ENCODE peak calls at places on chromosome 16, in six cellular contexts. One of them, this sample, is unnamed.

GRCh38 chr16:29807426-29808218 is 1.3 kb downstream of the MAZ start:
- DNase-seq in stimulated activated CD8-positive, alpha-beta memory T cell treated with anti-CD3 and anti-CD28 coated beads, Interleukin-2, amount 100 ng/mL, for 1 hour: peak
- DNase-seq in T-cell: peak
- DNase-seq in stimulated activated CD4-positive, alpha-beta T cell treated with anti-CD3 and anti-CD28 coated beads, Interleukin-4, amount 100 ng/mL, for 4 hours: peak
- DNase-seq in T-helper 2 cell: peak
- DNase-seq in activated CD4-positive, alpha-beta T cell treated with anti-CD3 and anti-CD28 coated beads, Interleukin-2, amount 10 ng/mL, durations not matched to agents 7 days and 5 days: peak
- DNase-seq in this sample: peak

GRCh38 chr16:3458852-3459361 is 15.4 kb downstream of the NAA60 start:
- DNase-seq in stimulated activated CD4-positive, alpha-beta T cell treated with anti-CD3 and anti-CD28 coated beads, Interleukin-4, amount 100 ng/mL, for 4 hours: no peak
- DNase-seq in T-helper 2 cell: no peak
- DNase-seq in T-cell: no peak
- DNase-seq in stimulated activated CD8-positive, alpha-beta memory T cell treated with anti-CD3 and anti-CD28 coated beads, Interleukin-2, amount 100 ng/mL, for 1 hour: no peak
- DNase-seq in activated CD4-positive, alpha-beta T cell treated with anti-CD3 and anti-CD28 coated beads, Interleukin-2, amount 10 ng/mL, durations not matched to agents 7 days and 5 days: no peak
- DNase-seq in this sample: no peak

GRCh38 chr16:23826528-23827244 is 9.1 kb upstream of the PRKCB start:
- DNase-seq in stimulated activated CD8-positive, alpha-beta memory T cell treated with anti-CD3 and anti-CD28 coated beads, Interleukin-2, amount 100 ng/mL, for 1 hour: no peak
- DNase-seq in activated CD4-positive, alpha-beta T cell treated with anti-CD3 and anti-CD28 coated beads, Interleukin-2, amount 10 ng/mL, durations not matched to agents 7 days and 5 days: peak
- DNase-seq in stimulated activated CD4-positive, alpha-beta T cell treated with anti-CD3 and anti-CD28 coated beads, Interleukin-4, amount 100 ng/mL, for 4 hours: no peak
- DNase-seq in T-cell: peak
- DNase-seq in T-helper 2 cell: no peak
- DNase-seq in this sample: no peak

GRCh38 chr16:24670623-24671454 is 58.6 kb upstream of the TNRC6A start:
- DNase-seq in stimulated activated CD4-positive, alpha-beta T cell treated with anti-CD3 and anti-CD28 coated beads, Interleukin-4, amount 100 ng/mL, for 4 hours: no peak
- DNase-seq in stimulated activated CD8-positive, alpha-beta memory T cell treated with anti-CD3 and anti-CD28 coated beads, Interleukin-2, amount 100 ng/mL, for 1 hour: no peak
- DNase-seq in T-helper 2 cell: no peak
- DNase-seq in T-cell: no peak
- DNase-seq in activated CD4-positive, alpha-beta T cell treated with anti-CD3 and anti-CD28 coated beads, Interleukin-2, amount 10 ng/mL, durations not matched to agents 7 days and 5 days: no peak
- DNase-seq in this sample: no peak

GRCh38 chr16:54194008-54194731 is 92.4 kb downstream of the IRX3 start:
- DNase-seq in activated CD4-positive, alpha-beta T cell treated with anti-CD3 and anti-CD28 coated beads, Interleukin-2, amount 10 ng/mL, durations not matched to agents 7 days and 5 days: no peak
- DNase-seq in stimulated activated CD8-positive, alpha-beta memory T cell treated with anti-CD3 and anti-CD28 coated beads, Interleukin-2, amount 100 ng/mL, for 1 hour: no peak
- DNase-seq in T-helper 2 cell: no peak
- DNase-seq in T-cell: no peak
- DNase-seq in stimulated activated CD4-positive, alpha-beta T cell treated with anti-CD3 and anti-CD28 coated beads, Interleukin-4, amount 100 ng/mL, for 4 hours: no peak
- DNase-seq in this sample: no peak

GRCh38 chr16:53809088-53809951 is 105.4 kb downstream of the FTO start:
- DNase-seq in stimulated activated CD8-positive, alpha-beta memory T cell treated with anti-CD3 and anti-CD28 coated beads, Interleukin-2, amount 100 ng/mL, for 1 hour: no peak
- DNase-seq in stimulated activated CD4-positive, alpha-beta T cell treated with anti-CD3 and anti-CD28 coated beads, Interleukin-4, amount 100 ng/mL, for 4 hours: no peak
- DNase-seq in T-helper 2 cell: no peak
- DNase-seq in T-cell: no peak
- DNase-seq in activated CD4-positive, alpha-beta T cell treated with anti-CD3 and anti-CD28 coated beads, Interleukin-2, amount 10 ng/mL, durations not matched to agents 7 days and 5 days: no peak
- DNase-seq in this sample: no peak

GRCh38 chr16:81716478-81717210 is 62.4 kb upstream of the PLCG2 start:
- DNase-seq in T-cell: no peak
- DNase-seq in stimulated activated CD8-positive, alpha-beta memory T cell treated with anti-CD3 and anti-CD28 coated beads, Interleukin-2, amount 100 ng/mL, for 1 hour: no peak
- DNase-seq in stimulated activated CD4-positive, alpha-beta T cell treated with anti-CD3 and anti-CD28 coated beads, Interleukin-4, amount 100 ng/mL, for 4 hours: no peak
- DNase-seq in T-helper 2 cell: no peak
- DNase-seq in activated CD4-positive, alpha-beta T cell treated with anti-CD3 and anti-CD28 coated beads, Interleukin-2, amount 10 ng/mL, durations not matched to agents 7 days and 5 days: no peak
- DNase-seq in this sample: peak

GRCh38 chr16:695355-696089 is 5.3 kb upstream of the WDR24 start:
- DNase-seq in T-cell: peak
- DNase-seq in T-helper 2 cell: peak
- DNase-seq in stimulated activated CD8-positive, alpha-beta memory T cell treated with anti-CD3 and anti-CD28 coated beads, Interleukin-2, amount 100 ng/mL, for 1 hour: peak
- DNase-seq in stimulated activated CD4-positive, alpha-beta T cell treated with anti-CD3 and anti-CD28 coated beads, Interleukin-4, amount 100 ng/mL, for 4 hours: peak
- DNase-seq in activated CD4-positive, alpha-beta T cell treated with anti-CD3 and anti-CD28 coated beads, Interleukin-2, amount 10 ng/mL, durations not matched to agents 7 days and 5 days: peak
- DNase-seq in this sample: no peak

GRCh38 chr16:15879255-15879804 is 9.1 kb downstream of the CEP20 start:
- DNase-seq in T-cell: no peak
- DNase-seq in stimulated activated CD8-positive, alpha-beta memory T cell treated with anti-CD3 and anti-CD28 coated beads, Interleukin-2, amount 100 ng/mL, for 1 hour: no peak
- DNase-seq in activated CD4-positive, alpha-beta T cell treated with anti-CD3 and anti-CD28 coated beads, Interleukin-2, amount 10 ng/mL, durations not matched to agents 7 days and 5 days: no peak
- DNase-seq in stimulated activated CD4-positive, alpha-beta T cell treated with anti-CD3 and anti-CD28 coated beads, Interleukin-4, amount 100 ng/mL, for 4 hours: no peak
- DNase-seq in T-helper 2 cell: no peak
- DNase-seq in this sample: no peak

GRCh38 chr16:28320023-28320561 is 27.8 kb downstream of the SBK1 start:
- DNase-seq in stimulated activated CD8-positive, alpha-beta memory T cell treated with anti-CD3 and anti-CD28 coated beads, Interleukin-2, amount 100 ng/mL, for 1 hour: no peak
- DNase-seq in activated CD4-positive, alpha-beta T cell treated with anti-CD3 and anti-CD28 coated beads, Interleukin-2, amount 10 ng/mL, durations not matched to agents 7 days and 5 days: no peak
- DNase-seq in T-cell: no peak
- DNase-seq in T-helper 2 cell: no peak
- DNase-seq in stimulated activated CD4-positive, alpha-beta T cell treated with anti-CD3 and anti-CD28 coated beads, Interleukin-4, amount 100 ng/mL, for 4 hours: no peak
- DNase-seq in this sample: no peak

GRCh38 chr16:53840472-53840871 is 136.5 kb downstream of the FTO start:
- DNase-seq in T-cell: no peak
- DNase-seq in stimulated activated CD8-positive, alpha-beta memory T cell treated with anti-CD3 and anti-CD28 coated beads, Interleukin-2, amount 100 ng/mL, for 1 hour: no peak
- DNase-seq in stimulated activated CD4-positive, alpha-beta T cell treated with anti-CD3 and anti-CD28 coated beads, Interleukin-4, amount 100 ng/mL, for 4 hours: no peak
- DNase-seq in T-helper 2 cell: no peak
- DNase-seq in activated CD4-positive, alpha-beta T cell treated with anti-CD3 and anti-CD28 coated beads, Interleukin-2, amount 10 ng/mL, durations not matched to agents 7 days and 5 days: no peak
- DNase-seq in this sample: no peak

GRCh38 chr16:2741168-2741567 is 11.3 kb upstream of the SRRM2 start:
- DNase-seq in T-helper 2 cell: no peak
- DNase-seq in stimulated activated CD4-positive, alpha-beta T cell treated with anti-CD3 and anti-CD28 coated beads, Interleukin-4, amount 100 ng/mL, for 4 hours: no peak
- DNase-seq in activated CD4-positive, alpha-beta T cell treated with anti-CD3 and anti-CD28 coated beads, Interleukin-2, amount 10 ng/mL, durations not matched to agents 7 days and 5 days: no peak
- DNase-seq in T-cell: no peak
- DNase-seq in stimulated activated CD8-positive, alpha-beta memory T cell treated with anti-CD3 and anti-CD28 coated beads, Interleukin-2, amount 100 ng/mL, for 1 hour: no peak
- DNase-seq in this sample: no peak

GRCh38 chr16:48347980-48348379 is 37.2 kb downstream of the SIAH1 start:
- DNase-seq in stimulated activated CD8-positive, alpha-beta memory T cell treated with anti-CD3 and anti-CD28 coated beads, Interleukin-2, amount 100 ng/mL, for 1 hour: no peak
- DNase-seq in T-helper 2 cell: no peak
- DNase-seq in activated CD4-positive, alpha-beta T cell treated with anti-CD3 and anti-CD28 coated beads, Interleukin-2, amount 10 ng/mL, durations not matched to agents 7 days and 5 days: no peak
- DNase-seq in T-cell: no peak
- DNase-seq in stimulated activated CD4-positive, alpha-beta T cell treated with anti-CD3 and anti-CD28 coated beads, Interleukin-4, amount 100 ng/mL, for 4 hours: no peak
- DNase-seq in this sample: no peak

GRCh38 chr16:85793662-85794298 is 5.6 kb downstream of the EMC8 start:
- DNase-seq in T-helper 2 cell: no peak
- DNase-seq in activated CD4-positive, alpha-beta T cell treated with anti-CD3 and anti-CD28 coated beads, Interleukin-2, amount 10 ng/mL, durations not matched to agents 7 days and 5 days: no peak
- DNase-seq in T-cell: no peak
- DNase-seq in stimulated activated CD4-positive, alpha-beta T cell treated with anti-CD3 and anti-CD28 coated beads, Interleukin-4, amount 100 ng/mL, for 4 hours: no peak
- DNase-seq in stimulated activated CD8-positive, alpha-beta memory T cell treated with anti-CD3 and anti-CD28 coated beads, Interleukin-2, amount 100 ng/mL, for 1 hour: no peak
- DNase-seq in this sample: no peak

GRCh38 chr16:79261461-79261860 is 339.1 kb downstream of the MAF start:
- DNase-seq in activated CD4-positive, alpha-beta T cell treated with anti-CD3 and anti-CD28 coated beads, Interleukin-2, amount 10 ng/mL, durations not matched to agents 7 days and 5 days: no peak
- DNase-seq in stimulated activated CD8-positive, alpha-beta memory T cell treated with anti-CD3 and anti-CD28 coated beads, Interleukin-2, amount 100 ng/mL, for 1 hour: no peak
- DNase-seq in stimulated activated CD4-positive, alpha-beta T cell treated with anti-CD3 and anti-CD28 coated beads, Interleukin-4, amount 100 ng/mL, for 4 hours: peak
- DNase-seq in T-cell: no peak
- DNase-seq in T-helper 2 cell: no peak
- DNase-seq in this sample: peak

GRCh38 chr16:66844009-66844341 is 239 bp upstream of the CA7 start:
- DNase-seq in activated CD4-positive, alpha-beta T cell treated with anti-CD3 and anti-CD28 coated beads, Interleukin-2, amount 10 ng/mL, durations not matched to agents 7 days and 5 days: no peak
- DNase-seq in stimulated activated CD8-positive, alpha-beta memory T cell treated with anti-CD3 and anti-CD28 coated beads, Interleukin-2, amount 100 ng/mL, for 1 hour: no peak
- DNase-seq in T-helper 2 cell: no peak
- DNase-seq in stimulated activated CD4-positive, alpha-beta T cell treated with anti-CD3 and anti-CD28 coated beads, Interleukin-4, amount 100 ng/mL, for 4 hours: no peak
- DNase-seq in T-cell: no peak
- DNase-seq in this sample: no peak

GRCh38 chr16:67029249-67030096 is 524 bp downstream of the CBFB start:
- DNase-seq in T-cell: peak
- DNase-seq in stimulated activated CD4-positive, alpha-beta T cell treated with anti-CD3 and anti-CD28 coated beads, Interleukin-4, amount 100 ng/mL, for 4 hours: peak
- DNase-seq in stimulated activated CD8-positive, alpha-beta memory T cell treated with anti-CD3 and anti-CD28 coated beads, Interleukin-2, amount 100 ng/mL, for 1 hour: peak
- DNase-seq in T-helper 2 cell: peak
- DNase-seq in activated CD4-positive, alpha-beta T cell treated with anti-CD3 and anti-CD28 coated beads, Interleukin-2, amount 10 ng/mL, durations not matched to agents 7 days and 5 days: peak
- DNase-seq in this sample: peak

GRCh38 chr16:79283578-79283977 is 317.0 kb downstream of the MAF start:
- DNase-seq in stimulated activated CD8-positive, alpha-beta memory T cell treated with anti-CD3 and anti-CD28 coated beads, Interleukin-2, amount 100 ng/mL, for 1 hour: no peak
- DNase-seq in activated CD4-positive, alpha-beta T cell treated with anti-CD3 and anti-CD28 coated beads, Interleukin-2, amount 10 ng/mL, durations not matched to agents 7 days and 5 days: peak
- DNase-seq in T-helper 2 cell: no peak
- DNase-seq in T-cell: no peak
- DNase-seq in stimulated activated CD4-positive, alpha-beta T cell treated with anti-CD3 and anti-CD28 coated beads, Interleukin-4, amount 100 ng/mL, for 4 hours: peak
- DNase-seq in this sample: no peak

GRCh38 chr16:22317625-22318024 is 20.4 kb downstream of the POLR3E start:
- DNase-seq in activated CD4-positive, alpha-beta T cell treated with anti-CD3 and anti-CD28 coated beads, Interleukin-2, amount 10 ng/mL, durations not matched to agents 7 days and 5 days: no peak
- DNase-seq in T-helper 2 cell: no peak
- DNase-seq in stimulated activated CD8-positive, alpha-beta memory T cell treated with anti-CD3 and anti-CD28 coated beads, Interleukin-2, amount 100 ng/mL, for 1 hour: no peak
- DNase-seq in stimulated activated CD4-positive, alpha-beta T cell treated with anti-CD3 and anti-CD28 coated beads, Interleukin-4, amount 100 ng/mL, for 4 hours: no peak
- DNase-seq in T-cell: no peak
- DNase-seq in this sample: no peak

GRCh38 chr16:23975293-23975692 is 139.5 kb downstream of the PRKCB start:
- DNase-seq in T-helper 2 cell: no peak
- DNase-seq in activated CD4-positive, alpha-beta T cell treated with anti-CD3 and anti-CD28 coated beads, Interleukin-2, amount 10 ng/mL, durations not matched to agents 7 days and 5 days: no peak
- DNase-seq in T-cell: no peak
- DNase-seq in stimulated activated CD4-positive, alpha-beta T cell treated with anti-CD3 and anti-CD28 coated beads, Interleukin-4, amount 100 ng/mL, for 4 hours: no peak
- DNase-seq in stimulated activated CD8-positive, alpha-beta memory T cell treated with anti-CD3 and anti-CD28 coated beads, Interleukin-2, amount 100 ng/mL, for 1 hour: no peak
- DNase-seq in this sample: no peak

GRCh38 chr16:70267516-70267915 is 15.8 kb upstream of the EXOSC6 start:
- DNase-seq in stimulated activated CD4-positive, alpha-beta T cell treated with anti-CD3 and anti-CD28 coated beads, Interleukin-4, amount 100 ng/mL, for 4 hours: no peak
- DNase-seq in stimulated activated CD8-positive, alpha-beta memory T cell treated with anti-CD3 and anti-CD28 coated beads, Interleukin-2, amount 100 ng/mL, for 1 hour: no peak
- DNase-seq in T-cell: no peak
- DNase-seq in activated CD4-positive, alpha-beta T cell treated with anti-CD3 and anti-CD28 coated beads, Interleukin-2, amount 10 ng/mL, durations not matched to agents 7 days and 5 days: no peak
- DNase-seq in T-helper 2 cell: no peak
- DNase-seq in this sample: no peak

This sample was measured in central memory CD8-positive, alpha-beta T cell.